ENCODE peak calls at places on chromosome 20, in five cellular contexts. U is epithelial cell of esophagus, B is HFF-Myc, J is HCEC 1CT, H is ELF-1. A is an unnamed sample.

GRCh38 chr20:55668659-55669058 is 336.7 kb downstream of the CBLN4 start:
- DNase-seq in U (no peak), B (no peak), J (no peak), H (no peak), A (no peak)

GRCh38 chr20:34129518-34130162 is 17.6 kb upstream of the EIF2S2 start:
- DNase-seq in U (peak), B (peak), J (peak), H (peak), A (peak)

GRCh38 chr20:58308680-58309527 is 611 bp upstream of the RAB22A start:
- DNase-seq in U (peak), B (no peak), J (peak), H (peak), A (peak)

GRCh38 chr20:51631011-51631950 is 88.8 kb upstream of the NFATC2 start:
- DNase-seq in U (peak), B (peak), J (peak), H (no peak), A (no peak)

GRCh38 chr20:49559411-49560081 is 8.4 kb downstream of the PTGIS start:
- DNase-seq in U (no peak), B (no peak), J (peak), H (no peak), A (no peak)

GRCh38 chr20:34343458-34344255 is 19.4 kb upstream of the ITCH start:
- DNase-seq in U (no peak), B (no peak), J (no peak), H (no peak), A (no peak)

GRCh38 chr20:49699200-49699992 is 14.3 kb downstream of the B4GALT5 start:
- DNase-seq in U (peak), B (no peak), J (peak), H (no peak), A (no peak)

GRCh38 chr20:366042-366718 is 14.4 kb upstream of the TRIB3 start:
- DNase-seq in U (peak), B (no peak), J (no peak), H (peak), A (no peak)

GRCh38 chr20:24328901-24329300 is 140.5 kb upstream of the SYNDIG1 start:
- DNase-seq in U (no peak), B (no peak), J (no peak), H (no peak), A (no peak)

GRCh38 chr20:9460518-9460917 is 53.9 kb upstream of the LAMP5 start:
- DNase-seq in U (peak), B (no peak), J (peak), H (no peak), A (no peak)

GRCh38 chr20:45014671-45015415 is 48.5 kb downstream of the STK4 start:
- DNase-seq in U (peak), B (no peak), J (peak), H (no peak), A (no peak)

A was measured in H9.